ENCODE peak calls at places on chromosomes 12 and 14, in six cellular contexts. X, L, H, P, E and S are unnamed samples.

GRCh38 chr12:104790296-104791125 is 167.6 kb downstream of the SLC41A2 start:
- DNase-seq in H (peak; percentile 75), L (peak; percentile 3), X (peak; percentile 45), E (peak; percentile 5), P (peak; percentile 13), S (peak; percentile 74)

GRCh38 chr12:103523771-103524170 is 28.0 kb upstream of the C12orf42 start:
- DNase-seq in L (no peak), P (no peak), E (no peak), X (no peak), H (no peak), S (no peak)

GRCh38 chr14:65131176-65131765 is 29.0 kb upstream of the MAX start:
- DNase-seq in X (peak; percentile 34), H (no peak), L (peak; percentile 84), E (no peak), P (no peak), S (no peak)

GRCh38 chr12:78229491-78230209 is 399.0 kb downstream of the NAV3 start:
- DNase-seq in X (peak; percentile 65), L (peak; percentile 52), E (peak; percentile 28), H (peak; percentile 9), P (peak; percentile 21), S (peak; percentile 42)

GRCh38 chr12:132454154-132454948 is 35.6 kb upstream of the FBRSL1 start:
- DNase-seq in P (no peak), L (no peak), H (no peak), E (no peak), X (no peak), S (no peak)

GRCh38 chr14:83520837-83521236 is 1987.2 kb upstream of the SEL1L start:
- DNase-seq in L (peak; percentile 88), H (no peak), E (no peak), X (no peak), P (no peak), S (no peak)

GRCh38 chr14:33114331-33114730 is 175.7 kb downstream of the NPAS3 start:
- DNase-seq in P (no peak), L (no peak), H (no peak), X (no peak), E (no peak), S (no peak)

GRCh38 chr12:12562016-12562483 is 613 bp downstream of the DUSP16 start:
- DNase-seq in E (no peak), H (peak; percentile 38), X (peak; percentile 33), P (no peak), L (peak; percentile 18), S (peak; percentile 25)

GRCh38 chr12:40312982-40313576 is 88.3 kb downstream of the LRRK2 start:
- DNase-seq in E (peak; percentile 2), H (no peak), L (peak; percentile 31), X (peak; percentile 49), P (no peak), S (no peak)

GRCh38 chr14:54738009-54738408 is 164.6 kb downstream of the GCH1 start:
- DNase-seq in L (no peak), H (no peak), P (no peak), X (no peak), E (no peak), S (no peak)

GRCh38 chr12:62744551-62744950 is 190.4 kb downstream of the PPM1H start:
- DNase-seq in H (no peak), P (no peak), L (peak; percentile 34), E (no peak), X (no peak), S (no peak)

GRCh38 chr14:53912121-53912520 is 44.5 kb downstream of the BMP4 start:
- DNase-seq in X (no peak), H (no peak), L (no peak), P (no peak), E (no peak), S (no peak)

GRCh38 chr12:95918194-95918993 is 24.0 kb downstream of the CCDC38 start:
- DNase-seq in L (peak; percentile 42), X (peak; percentile 71), P (no peak), H (peak; percentile 53), E (peak; percentile 71), S (peak; percentile 74)

GRCh38 chr12:52214421-52214802 is 18.6 kb upstream of the KRT7 start:
- DNase-seq in H (no peak), L (no peak), X (no peak), E (no peak), P (no peak), S (no peak)

GRCh38 chr14:74302160-74302628 is 540 bp downstream of the ABCD4 start:
- DNase-seq in P (peak; percentile 25), X (peak; percentile 51), E (peak; percentile 58), L (peak; percentile 56), H (peak; percentile 48), S (peak; percentile 58)

GRCh38 chr12:107236824-107237467 is 143.6 kb upstream of the CRY1 start:
- DNase-seq in X (no peak), P (no peak), L (peak; percentile 54), H (no peak), E (no peak), S (no peak)

GRCh38 chr12:45615268-45615667 is 114.2 kb upstream of the ARID2 start:
- DNase-seq in H (no peak), X (peak; percentile 47), P (no peak), L (peak; percentile 81), E (no peak), S (peak; percentile 32)

GRCh38 chr12:118398878-118399277 is 22.5 kb downstream of the SUDS3 start:
- DNase-seq in L (peak; percentile 17), E (no peak), P (no peak), H (no peak), X (no peak), S (no peak)

GRCh38 chr12:124277394-124278222 is 17.3 kb upstream of the RFLNA start:
- DNase-seq in P (no peak), E (no peak), L (no peak), H (no peak), X (peak; percentile 18), S (no peak)

GRCh38 chr12:111066744-111067437 is 146.5 kb upstream of the MYL2 start:
- DNase-seq in P (no peak), H (peak; percentile 28), X (peak; percentile 48), L (no peak), E (no peak), S (peak; percentile 55)

DNA sequence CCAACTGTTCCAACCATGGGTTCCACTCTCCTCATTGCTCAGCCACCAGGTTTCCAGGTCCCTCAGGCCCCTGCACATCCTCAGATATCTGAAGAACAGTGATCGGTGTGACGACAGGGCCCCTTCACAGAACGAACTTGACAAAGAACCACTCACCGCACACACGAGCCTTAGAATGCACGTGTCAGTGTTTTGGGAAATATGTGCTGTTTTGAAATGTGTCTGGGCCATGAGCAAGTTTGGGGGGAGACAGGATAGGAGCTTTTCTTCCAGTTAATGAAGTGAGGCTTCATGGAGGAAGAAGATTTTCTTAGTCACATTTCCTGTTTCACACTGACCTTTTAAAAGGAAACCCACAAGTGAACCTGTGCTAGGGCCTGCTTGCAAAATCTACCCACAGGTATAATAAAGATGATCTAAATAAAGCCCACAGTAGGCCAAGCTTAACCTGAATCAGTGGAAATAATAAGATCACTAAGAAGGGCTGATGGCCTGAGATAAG is 58.6 kb downstream of the ZFP36L1 start:
- DNase-seq in X (no peak), L (peak; percentile 18), H (no peak), E (no peak), P (peak; percentile 48), S (no peak)
- TF ChIP-seq BHLHE40 in X (no peak), L (peak; percentile 37), H (no peak), E (no peak), P (peak; percentile 26), S (no peak)

GRCh38 chr14:92959189-92959531 is 36.2 kb downstream of the CHGA start:
- DNase-seq in E (no peak), L (no peak), H (no peak), X (no peak), P (no peak), S (no peak)
- TF ChIP-seq BHLHE40 in E (no peak), L (no peak), H (no peak), X (no peak), P (no peak), S (no peak)

DNA sequence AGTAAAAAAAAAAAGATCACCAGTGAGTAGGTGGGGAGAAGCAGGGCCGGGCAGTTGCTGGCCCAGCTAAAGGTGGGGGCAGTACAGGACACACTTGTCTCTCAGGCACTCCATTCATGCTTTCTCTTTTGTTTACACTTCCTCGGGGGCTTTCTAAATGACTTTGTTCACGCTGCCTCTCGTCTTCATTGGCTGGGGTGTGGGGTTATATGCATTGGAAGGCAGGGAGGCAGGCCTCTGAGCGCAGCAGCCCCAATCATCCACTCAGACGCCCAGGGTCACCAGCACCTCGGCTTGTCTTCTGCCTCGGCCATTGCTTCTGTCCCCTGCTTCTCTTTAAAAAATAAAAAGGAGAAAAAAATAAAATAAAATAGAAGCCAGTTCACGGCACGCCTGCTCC is 369 bp downstream of the TGFB3 start:
- DNase-seq in P (peak; percentile 60), H (peak; percentile 12), L (no peak), X (no peak), E (peak; percentile 18), S (peak; percentile 9)
- TF ChIP-seq BHLHE40 in P (peak; percentile 5), H (no peak), L (no peak), X (no peak), E (no peak), S (no peak)

DNA sequence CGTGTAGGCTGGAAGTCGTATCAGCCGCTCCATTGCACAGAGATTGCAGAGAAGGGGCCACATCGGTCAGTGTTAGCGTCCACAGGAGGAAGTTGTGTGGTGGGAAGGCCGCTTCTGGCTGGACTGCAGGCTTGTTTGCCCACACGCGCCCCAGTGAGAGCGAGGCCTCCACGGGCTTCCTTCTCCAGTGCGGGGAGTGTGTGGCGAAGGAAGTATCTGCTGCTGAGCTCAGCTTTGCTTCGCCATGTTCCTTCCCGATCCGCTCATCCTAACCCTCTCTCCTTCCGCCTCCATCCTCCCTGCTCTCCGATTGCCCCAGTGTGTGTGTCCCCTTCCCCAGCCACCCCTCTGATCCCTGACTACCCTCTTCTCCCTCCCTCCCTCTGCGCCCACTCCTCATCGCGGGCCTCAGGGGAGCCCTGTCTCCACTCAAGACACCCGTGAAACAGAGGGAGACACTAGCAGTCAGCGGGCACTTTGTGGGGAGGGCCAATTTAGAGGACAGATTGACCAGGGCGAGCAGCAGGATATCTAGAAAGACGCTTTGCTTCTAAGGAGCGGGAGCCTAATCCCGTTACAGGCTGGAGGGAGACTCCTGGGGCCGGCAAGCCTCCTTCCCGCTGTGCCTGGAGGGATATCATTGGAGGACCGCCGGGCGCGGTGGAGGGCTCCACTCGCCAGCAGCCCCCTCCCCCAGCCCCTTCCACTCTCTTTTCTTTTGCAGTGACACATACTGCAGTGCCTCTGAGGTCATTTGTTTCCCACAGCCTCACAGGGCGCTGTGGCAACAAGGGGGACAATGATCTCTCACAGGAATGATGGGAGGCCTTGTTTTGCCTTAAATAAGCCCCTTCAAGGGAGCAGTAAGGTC is 428.8 kb downstream of the ZFP36L1 start:
- DNase-seq in L (peak; percentile 62), E (peak; percentile 44), H (no peak), P (no peak), X (peak; percentile 34), S (peak; percentile 56)
- TF ChIP-seq BHLHE40 in L (no peak), E (no peak), H (no peak), P (no peak), X (no peak), S (no peak)

DNA sequence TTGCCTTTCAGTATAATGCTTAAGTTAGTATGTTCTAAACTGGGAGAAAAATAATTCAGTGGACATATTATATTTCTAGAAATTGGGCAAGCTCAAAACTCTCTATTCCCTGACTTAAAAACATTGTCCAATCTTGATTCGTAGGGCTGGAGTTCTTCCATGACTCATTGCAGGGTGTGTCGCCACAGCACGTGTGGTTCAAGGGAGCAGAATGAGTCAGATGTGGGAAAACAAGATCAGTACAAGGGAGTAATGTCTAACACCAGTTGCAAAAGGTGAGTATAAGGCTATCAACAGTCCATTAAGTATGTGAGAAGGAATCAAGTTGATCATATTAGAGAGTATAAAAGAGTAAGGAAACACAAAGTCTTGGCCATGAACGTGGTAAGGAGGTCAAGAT is 887.0 kb downstream of the TMTC2 start:
- DNase-seq in H (peak; percentile 0), X (peak; percentile 49), P (no peak), L (no peak), E (no peak), S (no peak)
- TF ChIP-seq BHLHE40 in H (no peak), X (peak; percentile 53), P (no peak), L (no peak), E (peak; percentile 77), S (no peak)